ENCODE peak calls at places on chromosomes 16 and 17, in seven cellular contexts. Y is esophagus muscularis mucosa, O is ovary, X is transverse colon, E is A549, F is tibial nerve, A is sigmoid colon. M is an unnamed sample.

GRCh38 chr16:68711421-68712139 is 25.5 kb upstream of the CDH1 start:
- DNase-seq in A (no peak), X (no peak), Y (no peak), O (no peak), F (no peak), E (no peak), M (no peak)

GRCh38 chr17:78425429-78425828 is 47.0 kb downstream of the PGS1 start:
- DNase-seq in E (no peak), O (no peak), X (no peak), Y (no peak), A (no peak), F (no peak), M (no peak)

GRCh38 chr17:40548491-40548981 is 16.7 kb downstream of the CCR7 start:
- DNase-seq in Y (peak; percentile 53), A (no peak), E (no peak), O (no peak), X (no peak), F (no peak), M (peak; percentile 9)

GRCh38 chr17:48719642-48720262 is 2.6 kb downstream of the PRAC1 start:
- DNase-seq in E (no peak), O (no peak), A (peak; percentile 43), Y (no peak), F (no peak), X (no peak), M (no peak)

GRCh38 chr17:30091771-30092170 is 24.8 kb upstream of the NSRP1 start:
- DNase-seq in F (no peak), Y (peak; percentile 14), O (no peak), X (no peak), A (no peak), E (peak; percentile 24), M (no peak)

GRCh38 chr17:63140255-63140654 is 174.2 kb downstream of the TANC2 start:
- DNase-seq in Y (no peak), O (no peak), E (no peak), A (no peak), F (no peak), X (peak; percentile 32), M (no peak)

GRCh38 chr17:33519692-33520091 is 226.6 kb upstream of the ASIC2 start:
- DNase-seq in Y (no peak), F (no peak), E (no peak), A (no peak), X (no peak), O (no peak), M (no peak)

GRCh38 chr17:64022631-64023063 is 2.2 kb upstream of the ICAM2 start:
- DNase-seq in O (no peak), F (no peak), E (no peak), Y (peak; percentile 82), A (peak; percentile 32), X (no peak), M (no peak)

GRCh38 chr17:66714046-66715023 is 120.6 kb upstream of the CACNG5 start:
- DNase-seq in X (no peak), Y (no peak), A (no peak), F (no peak), E (no peak), O (no peak), M (no peak)

GRCh38 chr16:30724641-30725464 is 23.4 kb upstream of the PHKG2 start:
- DNase-seq in E (no peak), F (no peak), O (peak; percentile 64), Y (no peak), X (peak; percentile 72), A (peak; percentile 69), M (no peak)

GRCh38 chr16:55773859-55774549 is 58.9 kb downstream of the CES1 start:
- DNase-seq in Y (no peak), E (peak; percentile 38), A (no peak), O (no peak), F (no peak), X (no peak), M (no peak)

GRCh38 chr16:30567160-30567990 is 4.1 kb downstream of the ZNF688 start:
- DNase-seq in X (no peak), A (no peak), E (peak; percentile 32), Y (no peak), O (no peak), F (no peak), M (no peak)

GRCh38 chr17:46836500-46836899 is 14.9 kb upstream of the WNT9B start:
- DNase-seq in Y (no peak), X (no peak), E (no peak), F (no peak), O (no peak), A (no peak), M (no peak)

GRCh38 chr17:385195-385835 is 32.7 kb upstream of the RPH3AL start:
- DNase-seq in X (peak; percentile 42), E (peak; percentile 56), A (peak; percentile 83), O (peak; percentile 82), F (peak; percentile 28), Y (no peak), M (peak; percentile 48)

GRCh38 chr16:10619271-10619849 is 39.0 kb upstream of the EMP2 start:
- DNase-seq in A (peak; percentile 69), F (no peak), O (no peak), X (peak; percentile 85), E (no peak), Y (no peak), M (peak; percentile 60)

GRCh38 chr16:67463691-67464090 is 17.3 kb downstream of the ATP6V0D1 start:
- DNase-seq in O (no peak), F (no peak), A (no peak), Y (no peak), E (no peak), X (no peak), M (no peak)

GRCh38 chr16:67461600-67462278 is 19.2 kb downstream of the ATP6V0D1 start:
- DNase-seq in F (no peak), E (no peak), Y (no peak), X (peak; percentile 93), A (no peak), O (no peak), M (peak; percentile 83)

GRCh38 chr16:67463059-67463458 is 17.9 kb downstream of the ATP6V0D1 start:
- DNase-seq in X (peak; percentile 83), Y (no peak), E (no peak), O (no peak), A (no peak), F (no peak), M (no peak)

GRCh38 chr16:67460961-67461360 is 20.0 kb downstream of the ATP6V0D1 start:
- DNase-seq in O (no peak), E (no peak), A (no peak), Y (no peak), F (no peak), X (no peak), M (no peak)

GRCh38 chr16:67462279-67462655 is 18.7 kb downstream of the ATP6V0D1 start:
- DNase-seq in Y (no peak), X (no peak), F (no peak), E (no peak), A (no peak), O (no peak), M (no peak)
- TF ChIP-seq POLR2A in Y (no peak), X (peak; percentile 83), F (no peak), E (no peak), A (peak; percentile 19), O (no peak), M (no peak)

GRCh38 chr16:12611916-12612597 is 191.6 kb downstream of the CPPED1 start:
- DNase-seq in X (no peak), O (no peak), A (no peak), Y (peak; percentile 24), E (no peak), F (no peak), M (no peak)

GRCh38 chr16:12613992-12614661 is 189.6 kb downstream of the CPPED1 start:
- DNase-seq in E (no peak), A (no peak), O (no peak), X (no peak), Y (peak; percentile 5), F (no peak), M (no peak)

GRCh38 chr16:12614662-12615278 is 188.9 kb downstream of the CPPED1 start:
- DNase-seq in Y (no peak), F (no peak), O (no peak), X (no peak), A (no peak), E (no peak), M (no peak)

GRCh38 chr16:12612598-12613101 is 191.0 kb downstream of the CPPED1 start:
- DNase-seq in O (no peak), X (peak; percentile 12), Y (peak; percentile 37), A (no peak), F (no peak), E (peak; percentile 91), M (no peak)

GRCh38 chr16:12613131-12613991 is 190.3 kb downstream of the CPPED1 start:
- DNase-seq in F (no peak), E (peak; percentile 94), O (no peak), Y (peak; percentile 53), X (peak; percentile 14), A (no peak), M (no peak)
- TF ChIP-seq EP300 in F (no peak), E (peak; percentile 84), O (no peak), Y (no peak), X (no peak), A (no peak), M (no peak)

GRCh38 chr17:37088459-37088858 is 139.7 kb downstream of the AATF start:
- DNase-seq in A (no peak), X (no peak), E (no peak), Y (no peak), O (no peak), F (no peak), M (peak; percentile 40)

GRCh38 chr17:37084375-37084774 is 135.6 kb downstream of the AATF start:
- DNase-seq in E (no peak), F (no peak), X (no peak), Y (no peak), O (no peak), A (no peak), M (no peak)

GRCh38 chr17:37088913-37089312 is 140.2 kb downstream of the AATF start:
- DNase-seq in X (no peak), O (no peak), A (no peak), Y (no peak), E (no peak), F (no peak), M (no peak)

GRCh38 chr17:37087683-37088082 is 138.9 kb downstream of the AATF start:
- DNase-seq in O (no peak), X (no peak), E (no peak), Y (no peak), A (no peak), F (no peak), M (no peak)

GRCh38 chr17:37086329-37086728 is 137.6 kb downstream of the AATF start:
- DNase-seq in E (no peak), O (no peak), A (no peak), X (no peak), F (no peak), Y (no peak), M (peak; percentile 69)
- TF ChIP-seq POLR2A in E (no peak), O (no peak), A (no peak), X (no peak), F (no peak), Y (no peak), M (no peak)

GRCh38 chr16:57591086-57591869 is 37.2 kb upstream of the ADGRG1 start:
- DNase-seq in X (peak; percentile 76), A (peak; percentile 75), O (peak; percentile 48), E (peak; percentile 82), Y (no peak), F (peak; percentile 26), M (peak; percentile 81)
- TF ChIP-seq EP300 in X (no peak), A (no peak), O (no peak), E (no peak), Y (no peak), F (no peak), M (no peak)

M was measured in stomach.